ENCODE peak calls at places on chromosome 11, in seven cellular contexts. R is NCI-H2029; X is HFF-Myc; W is stimulated activated CD8-positive, alpha-beta memory T cell treated with anti-CD3 and anti-CD28 coated beads, Interleukin-4, amount 100 ng/mL, for 1 hour; M is bronchial epithelial cell; K is A673; E is amygdala. Z is an unnamed sample.

GRCh38 chr11:111918390-111919256 is at the start of gene C11orf52:
- DNase-seq in R (peak), X (no peak), M (peak), W (no peak), K (peak), E (no peak), Z (peak)

GRCh38 chr11:50174189-50174588 is 141.5 kb downstream of the OR4C45 start:
- DNase-seq in X (no peak), W (no peak), M (peak), K (no peak), R (no peak), E (no peak), Z (no peak)

GRCh38 chr11:79054636-79055035 is 386.2 kb downstream of the TENM4 start:
- DNase-seq in R (no peak), X (no peak), E (no peak), W (no peak), M (peak), K (no peak), Z (peak)

GRCh38 chr11:75051043-75051442 is 45.6 kb downstream of the OR2AT4 start:
- DNase-seq in W (no peak), E (no peak), M (no peak), R (no peak), K (no peak), X (no peak), Z (no peak)

GRCh38 chr11:131297441-131297840 is 73.0 kb upstream of the NTM start:
- DNase-seq in M (no peak), E (no peak), K (no peak), W (no peak), X (no peak), R (no peak), Z (no peak)

GRCh38 chr11:33039274-33040126 is at the start of gene TCP11L1:
- DNase-seq in R (peak), M (peak), X (peak), E (peak), K (peak), W (peak), Z (peak)

GRCh38 chr11:8080674-8081590 is at the start of gene TUB:
- DNase-seq in M (no peak), E (no peak), W (no peak), R (no peak), X (no peak), K (peak), Z (peak)

GRCh38 chr11:76208829-76209670 is 2.7 kb upstream of the WNT11 start:
- DNase-seq in W (peak), X (no peak), E (no peak), K (peak), R (peak), M (no peak), Z (peak)

GRCh38 chr11:57932105-57932504 is 91.6 kb upstream of the OR9Q1 start:
- DNase-seq in X (no peak), M (no peak), W (no peak), E (no peak), R (no peak), K (no peak), Z (no peak)

Z was measured in NCI-H69.